ENCODE peak calls at places on chromosomes 1 and 21, in five cellular contexts. M, L, O, V and E are unnamed samples.

GRCh38 chr1:165456114-165456513 is 11.2 kb upstream of the RXRG start:
- DNase-seq in M (no peak), L (no peak), O (no peak), V (no peak), E (peak; percentile 46)

GRCh38 chr1:155082301-155082940 is 3.8 kb downstream of the EFNA3 start:
- DNase-seq in M (no peak), L (no peak), O (peak; percentile 54), V (no peak), E (no peak)

GRCh38 chr21:46517361-46517760 is 58.7 kb downstream of the DIP2A start:
- DNase-seq in M (no peak), L (no peak), O (no peak), V (no peak), E (no peak)

GRCh38 chr1:29515188-29515955 is 279.1 kb downstream of the PTPRU start:
- DNase-seq in M (no peak), L (no peak), O (no peak), V (no peak), E (no peak)

GRCh38 chr1:202107801-202108731 is 14.7 kb upstream of the GPR37L1 start:
- DNase-seq in M (no peak), L (no peak), O (peak; percentile 53), V (no peak), E (no peak)

GRCh38 chr1:7427901-7428300 is 343.2 kb upstream of the VAMP3 start:
- DNase-seq in M (peak; percentile 36), L (no peak), O (no peak), V (no peak), E (no peak)

GRCh38 chr1:75345538-75346292 is 211.5 kb downstream of the LHX8 start:
- DNase-seq in M (peak; percentile 88), L (no peak), O (no peak), V (no peak), E (no peak)

GRCh38 chr1:238476881-238477280 is 586.2 kb upstream of the ZP4 start:
- DNase-seq in M (no peak), L (no peak), O (no peak), V (no peak), E (no peak)

GRCh38 chr1:182366596-182366995 is 25.0 kb downstream of the GLUL start:
- DNase-seq in M (no peak), L (no peak), O (no peak), V (no peak), E (no peak)

GRCh38 chr1:229229721-229230135 is 41.2 kb upstream of the RAB4A start:
- DNase-seq in M (no peak), L (no peak), O (no peak), V (no peak), E (no peak)

GRCh38 chr1:152917794-152918193 is 9.4 kb downstream of the IVL start:
- DNase-seq in M (no peak), L (no peak), O (no peak), V (no peak), E (no peak)

GRCh38 chr1:9538669-9539164 is 548 bp upstream of the SLC25A33 start:
- DNase-seq in M (no peak), L (no peak), O (no peak), V (no peak), E (no peak)

GRCh38 chr1:242629396-242629795 is 104.9 kb upstream of the PLD5 start:
- DNase-seq in M (no peak), L (no peak), O (no peak), V (no peak), E (no peak)

GRCh38 chr1:9281907-9282306 is 10.8 kb upstream of the SPSB1 start:
- DNase-seq in M (no peak), L (no peak), O (peak; percentile 57), V (no peak), E (no peak)

GRCh38 chr1:196723325-196724185 is 51.1 kb upstream of the CFHR3 start:
- DNase-seq in M (peak; percentile 67), L (no peak), O (peak; percentile 45), V (peak; percentile 92), E (peak; percentile 8)

GRCh38 chr1:2837316-2837715 is 35.8 kb upstream of the TTC34 start:
- DNase-seq in M (no peak), L (no peak), O (no peak), V (no peak), E (no peak)

GRCh38 chr21:39316062-39316461 is 2.6 kb upstream of the BRWD1 start:
- DNase-seq in M (peak; percentile 11), L (peak; percentile 12), O (no peak), V (no peak), E (no peak)

GRCh38 chr1:55556378-55556777 is 341.2 kb upstream of the USP24 start:
- DNase-seq in M (no peak), L (no peak), O (no peak), V (no peak), E (no peak)

GRCh38 chr1:236009857-236010256 is 55.0 kb downstream of the NID1 start:
- DNase-seq in M (peak; percentile 90), L (no peak), O (no peak), V (no peak), E (no peak)

GRCh38 chr1:50422946-50423669 is at the start of gene DMRTA2:
- DNase-seq in M (no peak), L (no peak), O (peak; percentile 82), V (peak; percentile 76), E (peak; percentile 64)

GRCh38 chr1:157785241-157785640 is 8.3 kb upstream of the FCRL2 start:
- DNase-seq in M (no peak), L (no peak), O (no peak), V (no peak), E (no peak)

GRCh38 chr1:31488528-31488927 is 75.5 kb downstream of the SERINC2 start:
- DNase-seq in M (no peak), L (no peak), O (no peak), V (no peak), E (no peak)